ENCODE peak calls at places on chromosomes 12 and 14, in six cellular contexts. S, N, P, I, M and Z are unnamed samples.
A peak's percentile ranks its signal among the peaks of the same experiment; 100 is the strongest.

GRCh38 chr12:123965382-123965781 is 7.2 kb downstream of the CCDC92 start:
- DNase-seq in S (no peak), N (no peak), P (no peak), I (no peak), M (no peak), Z (no peak)

GRCh38 chr12:109925185-109925835 is 25.2 kb downstream of the TCHP start:
- DNase-seq in S (peak; percentile 45), N (no peak), P (no peak), I (peak; percentile 10), M (no peak), Z (no peak)

GRCh38 chr12:113582521-113583218 is 111.0 kb upstream of the LHX5 start:
- DNase-seq in S (no peak), N (no peak), P (no peak), I (no peak), M (peak; percentile 27), Z (no peak)

GRCh38 chr12:95919110-95919509 is 23.3 kb downstream of the CCDC38 start:
- DNase-seq in S (no peak), N (no peak), P (no peak), I (no peak), M (no peak), Z (no peak)

GRCh38 chr12:43551971-43552559 is at the start of gene ADAMTS20:
- DNase-seq in S (peak; percentile 93), N (no peak), P (peak; percentile 95), I (peak; percentile 96), M (no peak), Z (peak; percentile 40)

GRCh38 chr12:123948401-123949117 is 24.1 kb downstream of the CCDC92 start:
- DNase-seq in S (no peak), N (no peak), P (no peak), I (no peak), M (no peak), Z (no peak)

GRCh38 chr14:59278111-59278510 is 89.6 kb downstream of the DAAM1 start:
- DNase-seq in S (no peak), N (no peak), P (no peak), I (no peak), M (peak; percentile 100), Z (peak; percentile 95)

GRCh38 chr12:130729344-130729743 is 13.2 kb upstream of the RIMBP2 start:
- DNase-seq in S (peak; percentile 63), N (no peak), P (no peak), I (no peak), M (no peak), Z (no peak)

GRCh38 chr12:31736472-31736871 is 7.7 kb upstream of the AMN1 start:
- DNase-seq in S (no peak), N (no peak), P (no peak), I (no peak), M (peak; percentile 60), Z (peak; percentile 93)

GRCh38 chr14:89139404-89140247 is 277.4 kb downstream of the FOXN3 start:
- DNase-seq in S (no peak), N (no peak), P (peak; percentile 76), I (no peak), M (no peak), Z (no peak)

GRCh38 chr12:59629890-59630289 is 34.1 kb downstream of the SLC16A7 start:
- DNase-seq in S (no peak), N (no peak), P (no peak), I (no peak), M (no peak), Z (no peak)

GRCh38 chr14:89096946-89097345 is 272.5 kb downstream of the TTC8 start:
- DNase-seq in S (no peak), N (no peak), P (no peak), I (no peak), M (no peak), Z (no peak)

GRCh38 chr12:98513379-98514318 is 1.7 kb upstream of the TMPO start:
- DNase-seq in S (no peak), N (no peak), P (no peak), I (no peak), M (no peak), Z (no peak)

GRCh38 chr12:129717438-129717837 is 186.4 kb downstream of the TMEM132D start:
- DNase-seq in S (no peak), N (no peak), P (no peak), I (no peak), M (no peak), Z (no peak)

GRCh38 chr12:3098436-3098835 is 21.3 kb downstream of the TSPAN9 start:
- DNase-seq in S (no peak), N (no peak), P (no peak), I (no peak), M (no peak), Z (no peak)

DNA sequence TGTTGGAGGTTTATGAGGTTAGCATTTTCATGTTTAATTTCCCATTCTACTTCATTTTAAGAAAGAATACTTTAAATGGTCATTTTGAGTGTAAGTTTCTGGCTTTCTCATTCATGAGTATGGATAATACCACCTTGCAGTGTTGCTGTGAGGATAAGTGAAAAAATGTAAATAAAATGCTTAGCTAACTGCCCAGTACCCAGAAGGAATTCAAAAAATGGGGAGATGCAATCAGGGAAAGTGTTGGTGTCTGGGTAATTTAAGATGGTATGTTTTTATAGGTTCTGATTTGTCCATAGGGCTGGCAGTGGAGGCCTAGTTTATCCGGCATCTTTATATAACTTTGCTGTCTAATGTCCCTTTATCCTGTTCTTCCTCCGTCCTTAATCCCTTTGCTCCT is 35.5 kb downstream of the NUBPL start:
- DNase-seq in S (no peak), N (no peak), P (no peak), I (no peak), M (no peak), Z (no peak)
- H3F3A ChIP-seq in S (no peaks in the 10 kb centered on the region), N (no peaks in the 10 kb centered on the region), P (no peaks in the 10 kb centered on the region), I (no peaks in the 10 kb centered on the region), M (no peaks in the 10 kb centered on the region), Z (no peaks in the 10 kb centered on the region)

DNA sequence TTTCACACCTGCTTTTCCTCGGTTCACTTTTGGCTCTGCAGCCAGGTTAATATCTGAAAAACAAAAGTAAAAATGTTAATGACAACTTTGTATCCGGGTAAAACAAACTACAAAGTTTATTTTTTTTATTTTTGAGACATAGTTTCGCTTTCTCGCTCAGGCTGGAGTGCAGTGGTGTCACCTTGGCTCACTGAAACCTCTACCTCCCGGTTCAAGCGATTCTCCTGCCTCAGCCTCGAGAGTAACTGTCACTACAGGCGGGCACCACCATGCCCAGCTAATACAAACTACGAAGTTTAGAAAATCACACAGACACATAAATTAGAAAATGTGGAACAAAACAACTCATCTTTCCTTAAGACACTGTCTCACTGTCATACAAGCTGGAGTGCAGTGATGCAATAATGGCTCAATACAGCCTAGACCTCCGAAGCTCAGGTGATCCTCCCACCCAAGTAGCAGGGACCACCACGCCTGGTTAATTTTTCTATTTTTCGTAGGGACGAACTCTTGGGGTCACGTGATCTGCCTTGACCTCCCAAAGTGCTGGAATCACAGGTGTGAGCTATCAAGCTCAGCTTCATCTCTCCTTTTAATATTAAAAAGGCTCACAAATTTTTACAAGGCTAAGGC is 38.1 kb downstream of the HNRNPC start:
- DNase-seq in S (no peak), N (no peak), P (no peak), I (no peak), M (no peak), Z (no peak)
- H3F3A ChIP-seq in S (peaks cover 35% of the 10 kb centered on the region), N (peaks cover 14% of the 10 kb centered on the region), P (peaks cover 41% of the 10 kb centered on the region), I (peaks cover 91% of the 10 kb centered on the region), M (peaks cover 7% of the 10 kb centered on the region), Z (peaks cover 87% of the 10 kb centered on the region)

DNA sequence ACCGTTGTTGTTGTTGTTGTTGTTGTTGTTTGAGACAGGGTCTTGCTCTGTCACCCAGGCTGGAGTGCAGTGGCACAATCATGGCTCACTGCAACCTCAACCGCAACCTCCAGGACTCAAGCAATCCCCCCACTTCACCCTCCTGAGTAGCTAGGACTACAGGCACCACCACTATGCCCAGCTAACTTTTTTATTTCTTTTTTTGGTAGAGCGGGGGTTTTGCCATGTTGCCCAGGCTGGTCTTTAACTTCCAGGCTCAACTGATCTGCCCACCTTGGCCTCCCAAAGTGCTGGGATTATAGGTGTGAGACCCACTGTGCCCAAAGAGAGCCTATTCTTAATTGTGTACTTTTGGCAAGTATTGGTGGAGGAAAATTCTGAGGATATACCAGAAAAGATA is 25.7 kb downstream of the MOK start:
- DNase-seq in S (no peak), N (no peak), P (no peak), I (no peak), M (no peak), Z (no peak)
- H3F3A ChIP-seq in S (peaks cover 26% of the 10 kb centered on the region), N (no peaks in the 10 kb centered on the region), P (no peaks in the 10 kb centered on the region), I (no peaks in the 10 kb centered on the region), M (peaks cover 27% of the 10 kb centered on the region), Z (peaks cover 49% of the 10 kb centered on the region)

GRCh38 chr14:22481546-22481945 is 107.5 kb downstream of the DAD1 start:
- DNase-seq in S (no peak), N (no peak), P (no peak), I (no peak), M (no peak), Z (no peak)

GRCh38 chr14:22477569-22478194 is 111.3 kb downstream of the DAD1 start:
- DNase-seq in S (no peak), N (no peak), P (no peak), I (no peak), M (no peak), Z (no peak)

GRCh38 chr14:22478670-22479069 is 110.4 kb downstream of the DAD1 start:
- DNase-seq in S (no peak), N (no peak), P (no peak), I (no peak), M (no peak), Z (no peak)

GRCh38 chr14:22478247-22478646 is 110.8 kb downstream of the DAD1 start:
- DNase-seq in S (no peak), N (no peak), P (no peak), I (no peak), M (no peak), Z (no peak)

GRCh38 chr14:22479781-22480464 is 109.1 kb downstream of the DAD1 start:
- DNase-seq in S (no peak), N (no peak), P (no peak), I (no peak), M (no peak), Z (no peak)
- H3F3A ChIP-seq in S (no peaks in the 10 kb centered on the region), N (no peaks in the 10 kb centered on the region), P (no peaks in the 10 kb centered on the region), I (peaks cover 8% of the 10 kb centered on the region), M (no peaks in the 10 kb centered on the region), Z (no peaks in the 10 kb centered on the region)

GRCh38 chr14:91367173-91368171 is 50.1 kb downstream of the CCDC88C start:
- DNase-seq in S (no peak), N (peak; percentile 94), P (no peak), I (no peak), M (peak; percentile 79), Z (no peak)

GRCh38 chr14:91364524-91365270 is 52.9 kb downstream of the CCDC88C start:
- DNase-seq in S (no peak), N (peak; percentile 10), P (no peak), I (no peak), M (no peak), Z (no peak)

GRCh38 chr14:91368681-91369416 is 48.8 kb downstream of the CCDC88C start:
- DNase-seq in S (no peak), N (peak; percentile 66), P (no peak), I (no peak), M (no peak), Z (no peak)

GRCh38 chr14:91365552-91365951 is 52.1 kb downstream of the CCDC88C start:
- DNase-seq in S (no peak), N (peak; percentile 4), P (no peak), I (no peak), M (no peak), Z (no peak)

GRCh38 chr14:91366749-91367148 is 50.9 kb downstream of the CCDC88C start:
- DNase-seq in S (no peak), N (no peak), P (no peak), I (no peak), M (no peak), Z (no peak)
- H3F3A ChIP-seq in S (no peaks in the 10 kb centered on the region), N (peaks cover 71% of the 10 kb centered on the region), P (no peaks in the 10 kb centered on the region), I (peaks cover 3% of the 10 kb centered on the region), M (no peaks in the 10 kb centered on the region), Z (no peaks in the 10 kb centered on the region)